ENCODE peak calls at places on chromosomes 2 and 18, in nine cellular contexts. L is LoVo, H is fibroblast of lung, V is heart right ventricle, N is left cardiac atrium, R is activated T-cell treated with anti-CD3 and anti-CD28 coated beads for 1 hour, O is AG08396, K is B cell, Y is lower leg skin. W is an unnamed sample.

GRCh38 chr18:43587538-43588153 is 310.4 kb upstream of the SYT4 start:
- DNase-seq in O (peak; percentile 42), K (no peak), V (no peak), R (no peak), N (no peak), H (peak; percentile 36), L (peak; percentile 30), Y (no peak), W (no peak)

GRCh38 chr2:237184192-237184922 is 98.7 kb downstream of the COPS8 start:
- DNase-seq in V (no peak), H (peak; percentile 89), Y (peak; percentile 9), O (peak; percentile 68), R (no peak), N (no peak), K (no peak), L (no peak), W (no peak)

GRCh38 chr2:217138284-217138683 is 278.4 kb upstream of the TNP1 start:
- DNase-seq in O (no peak), R (no peak), L (no peak), V (no peak), H (no peak), N (no peak), K (no peak), Y (no peak), W (no peak)

GRCh38 chr18:11994346-11994707 is 13.0 kb downstream of the IMPA2 start:
- DNase-seq in Y (no peak), N (no peak), L (no peak), V (no peak), O (peak; percentile 64), R (no peak), H (peak; percentile 30), K (no peak), W (peak; percentile 53)

GRCh38 chr2:9205963-9206948 is at the start of gene ASAP2:
- DNase-seq in R (peak; percentile 6), V (peak; percentile 67), Y (no peak), K (peak; percentile 80), H (peak; percentile 66), L (peak; percentile 83), O (peak; percentile 94), N (peak; percentile 81), W (peak; percentile 73)

GRCh38 chr2:164593959-164594358 is 27.3 kb downstream of the GRB14 start:
- DNase-seq in Y (no peak), L (no peak), N (no peak), K (no peak), R (no peak), O (no peak), H (peak; percentile 16), V (no peak), W (no peak)

GRCh38 chr18:44680271-44681038 is at the start of gene SETBP1:
- DNase-seq in H (peak; percentile 61), K (peak; percentile 79), O (peak; percentile 55), V (peak; percentile 70), Y (peak; percentile 43), L (no peak), R (no peak), N (peak; percentile 78), W (peak; percentile 66)

GRCh38 chr18:60506682-60507081 is 134.1 kb upstream of the MC4R start:
- DNase-seq in L (no peak), N (no peak), O (no peak), V (no peak), R (no peak), Y (no peak), K (no peak), H (no peak), W (no peak)

GRCh38 chr18:11104307-11104706 is 45.1 kb downstream of the PIEZO2 start:
- DNase-seq in N (no peak), Y (no peak), K (no peak), L (no peak), R (no peak), V (no peak), O (no peak), H (no peak), W (no peak)

GRCh38 chr2:239716536-239717318 is 308.4 kb downstream of the NDUFA10 start:
- DNase-seq in R (no peak), K (no peak), V (peak; percentile 41), L (no peak), O (no peak), H (no peak), N (peak; percentile 58), Y (peak; percentile 63), W (no peak)

GRCh38 chr2:23012499-23012898 is 372.5 kb upstream of the KLHL29 start:
- DNase-seq in V (no peak), R (no peak), K (no peak), Y (no peak), L (no peak), H (no peak), O (no peak), N (no peak), W (no peak)

GRCh38 chr2:37786153-37786809 is 114.8 kb upstream of the CDC42EP3 start:
- DNase-seq in N (no peak), R (no peak), V (no peak), L (no peak), H (no peak), O (no peak), K (no peak), Y (no peak), W (no peak)

W was measured in left ventricle myocardium inferior.